ENCODE peak calls at places on chromosome 2, in four cellular contexts. One of them, this sample, is unnamed.

GRCh38 chr2:241002275-241003046 is 4.0 kb downstream of the SNED1 start:
- DNase-seq in K562: no peak
- DNase-seq in H1: no peak
- DNase-seq in HepG2: no peak
- DNase-seq in this sample: no peak

GRCh38 chr2:237184192-237184922 is 98.7 kb downstream of the COPS8 start:
- DNase-seq in K562: no peak
- DNase-seq in H1: no peak
- DNase-seq in HepG2: no peak
- DNase-seq in this sample: no peak

GRCh38 chr2:192090878-192091277 is 103.9 kb downstream of the TMEFF2 start:
- DNase-seq in K562: no peak
- DNase-seq in H1: no peak
- DNase-seq in HepG2: no peak
- DNase-seq in this sample: no peak

GRCh38 chr2:76861708-76862107 is 660.5 kb downstream of the LRRTM4 start:
- DNase-seq in K562: no peak
- DNase-seq in H1: no peak
- DNase-seq in HepG2: no peak
- DNase-seq in this sample: no peak

GRCh38 chr2:10536569-10537133 is 88.5 kb upstream of the ODC1 start:
- DNase-seq in K562: no peak
- DNase-seq in H1: no peak
- DNase-seq in HepG2: no peak
- DNase-seq in this sample: no peak

GRCh38 chr2:128776461-128776971 is 457.8 kb upstream of the HS6ST1 start:
- DNase-seq in K562: no peak
- DNase-seq in H1: no peak
- DNase-seq in HepG2: no peak
- DNase-seq in this sample: no peak

GRCh38 chr2:74867841-74868658 is 34.1 kb downstream of the HK2 start:
- DNase-seq in K562: no peak
- DNase-seq in H1: no peak
- DNase-seq in HepG2: no peak
- DNase-seq in this sample: no peak

GRCh38 chr2:212299943-212300342 is 238.7 kb downstream of the ERBB4 start:
- DNase-seq in K562: no peak
- DNase-seq in H1: no peak
- DNase-seq in HepG2: no peak
- DNase-seq in this sample: no peak

GRCh38 chr2:154952346-154953010 is 254.0 kb downstream of the KCNJ3 start:
- DNase-seq in K562: no peak
- DNase-seq in H1: no peak
- DNase-seq in HepG2: no peak
- DNase-seq in this sample: no peak

GRCh38 chr2:234559609-234560008 is 62.7 kb upstream of the ARL4C start:
- DNase-seq in K562: no peak
- DNase-seq in H1: no peak
- DNase-seq in HepG2: no peak
- DNase-seq in this sample: no peak

GRCh38 chr2:120552800-120553471 is 182.7 kb upstream of the GLI2 start:
- DNase-seq in K562: peak
- DNase-seq in H1: peak
- DNase-seq in HepG2: peak
- DNase-seq in this sample: peak

GRCh38 chr2:172819943-172820342 is 84.3 kb downstream of the RAPGEF4 start:
- DNase-seq in K562: no peak
- DNase-seq in H1: no peak
- DNase-seq in HepG2: no peak
- DNase-seq in this sample: no peak

GRCh38 chr2:193463016-193463415 is 1268.3 kb upstream of the TMEFF2 start:
- DNase-seq in K562: no peak
- DNase-seq in H1: no peak
- DNase-seq in HepG2: no peak
- DNase-seq in this sample: no peak

GRCh38 chr2:111656893-111657292 is 227.1 kb downstream of the ANAPC1 start:
- DNase-seq in K562: no peak
- DNase-seq in H1: no peak
- DNase-seq in HepG2: no peak
- DNase-seq in this sample: no peak

GRCh38 chr2:102301867-102302362 is 9.4 kb upstream of the IL1RL1 start:
- DNase-seq in K562: no peak
- DNase-seq in H1: peak
- DNase-seq in HepG2: no peak
- DNase-seq in this sample: peak

GRCh38 chr2:149994057-149994728 is 406.6 kb upstream of the MMADHC start:
- DNase-seq in K562: no peak
- DNase-seq in H1: no peak
- DNase-seq in HepG2: peak
- DNase-seq in this sample: no peak

GRCh38 chr2:100142393-100142792 is at the start of gene AFF3:
- DNase-seq in K562: no peak
- DNase-seq in H1: no peak
- DNase-seq in HepG2: no peak
- DNase-seq in this sample: no peak

GRCh38 chr2:89833780-89834117 is 1142.3 kb downstream of the RPIA start:
- DNase-seq in K562: no peak
- DNase-seq in H1: no peak
- DNase-seq in HepG2: no peak
- DNase-seq in this sample: peak

GRCh38 chr2:205850611-205851010 is 168.3 kb downstream of the NRP2 start:
- DNase-seq in K562: no peak
- DNase-seq in H1: no peak
- DNase-seq in HepG2: no peak
- DNase-seq in this sample: no peak

GRCh38 chr2:98761267-98761781 is 30.4 kb upstream of the MGAT4A start:
- DNase-seq in K562: no peak
- DNase-seq in H1: no peak
- DNase-seq in HepG2: peak
- DNase-seq in this sample: peak

GRCh38 chr2:98761909-98762308 is 31.0 kb upstream of the MGAT4A start:
- DNase-seq in K562: no peak
- DNase-seq in H1: no peak
- DNase-seq in HepG2: no peak
- DNase-seq in this sample: no peak

GRCh38 chr2:98763209-98763951 is 32.4 kb upstream of the MGAT4A start:
- DNase-seq in K562: no peak
- DNase-seq in H1: no peak
- DNase-seq in HepG2: no peak
- DNase-seq in this sample: no peak

GRCh38 chr2:98768765-98769476 is 38.0 kb upstream of the MGAT4A start:
- DNase-seq in K562: no peak
- DNase-seq in H1: no peak
- DNase-seq in HepG2: peak
- DNase-seq in this sample: peak

GRCh38 chr2:98764499-98764898 is 33.6 kb upstream of the MGAT4A start:
- DNase-seq in K562: no peak
- DNase-seq in H1: no peak
- DNase-seq in HepG2: no peak
- DNase-seq in this sample: no peak
- TF ChIP-seq MAX in K562: no peak
- TF ChIP-seq MAX in H1: no peak
- TF ChIP-seq MAX in HepG2: no peak
- TF ChIP-seq MAX in this sample: no peak

GRCh38 chr2:218422403-218423086 is 3.6 kb downstream of the VIL1 start:
- DNase-seq in K562: peak
- DNase-seq in H1: no peak
- DNase-seq in HepG2: no peak
- DNase-seq in this sample: no peak

GRCh38 chr2:218423584-218423983 is 4.7 kb downstream of the VIL1 start:
- DNase-seq in K562: no peak
- DNase-seq in H1: no peak
- DNase-seq in HepG2: no peak
- DNase-seq in this sample: no peak

GRCh38 chr2:218418717-218419458 is at the start of gene VIL1:
- DNase-seq in K562: peak
- DNase-seq in H1: no peak
- DNase-seq in HepG2: peak
- DNase-seq in this sample: no peak

GRCh38 chr2:218419630-218420216 is 800 bp downstream of the VIL1 start:
- DNase-seq in K562: no peak
- DNase-seq in H1: no peak
- DNase-seq in HepG2: no peak
- DNase-seq in this sample: no peak

DNA sequence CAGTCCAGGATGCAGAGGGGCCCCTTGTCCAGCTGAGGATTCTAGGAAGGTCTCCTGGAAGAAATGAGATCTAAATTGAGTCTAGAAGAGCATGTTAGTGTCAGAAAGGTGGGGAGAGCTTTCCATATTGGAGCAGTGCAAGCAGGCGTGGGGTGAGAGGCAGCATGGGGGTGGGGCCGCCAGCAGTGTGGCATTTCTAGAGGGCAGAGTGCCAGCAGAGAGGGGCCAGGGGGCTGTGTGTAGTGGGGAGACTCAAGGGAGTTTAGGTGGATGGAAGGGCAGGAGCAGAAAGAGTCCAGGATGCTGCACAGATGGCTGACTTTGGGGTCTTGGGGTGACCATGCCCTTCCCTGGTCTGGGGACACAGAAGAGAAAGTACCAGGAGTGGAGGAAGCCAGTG is 2.1 kb downstream of the VIL1 start:
- DNase-seq in K562: no peak
- DNase-seq in H1: no peak
- DNase-seq in HepG2: no peak
- DNase-seq in this sample: no peak
- H3K9ac ChIP-seq in K562: peak
- H3K9ac ChIP-seq in H1: no peak
- H3K9ac ChIP-seq in HepG2: no peak
- H3K9ac ChIP-seq in this sample: no peak

GRCh38 chr2:18436408-18437077 is 123.9 kb downstream of the RDH14 start:
- DNase-seq in K562: no peak
- DNase-seq in H1: no peak
- DNase-seq in HepG2: no peak
- DNase-seq in this sample: peak

GRCh38 chr2:18437909-18438308 is 122.5 kb downstream of the RDH14 start:
- DNase-seq in K562: no peak
- DNase-seq in H1: no peak
- DNase-seq in HepG2: no peak
- DNase-seq in this sample: no peak

GRCh38 chr2:18433872-18434271 is 126.6 kb downstream of the RDH14 start:
- DNase-seq in K562: no peak
- DNase-seq in H1: no peak
- DNase-seq in HepG2: no peak
- DNase-seq in this sample: no peak

GRCh38 chr2:18432999-18433398 is 127.5 kb downstream of the RDH14 start:
- DNase-seq in K562: no peak
- DNase-seq in H1: no peak
- DNase-seq in HepG2: no peak
- DNase-seq in this sample: no peak

GRCh38 chr2:18435425-18436037 is 124.9 kb downstream of the RDH14 start:
- DNase-seq in K562: no peak
- DNase-seq in H1: no peak
- DNase-seq in HepG2: peak
- DNase-seq in this sample: peak
- TF ChIP-seq JUN in K562: no peak
- TF ChIP-seq JUN in H1: no peak
- TF ChIP-seq JUN in HepG2: no peak
- TF ChIP-seq JUN in this sample: no peak

GRCh38 chr2:84290537-84290936 is 168.5 kb downstream of the SUCLG1 start:
- DNase-seq in K562: peak
- DNase-seq in H1: no peak
- DNase-seq in HepG2: no peak
- DNase-seq in this sample: no peak

GRCh38 chr2:84285056-84285747 is 173.9 kb downstream of the SUCLG1 start:
- DNase-seq in K562: peak
- DNase-seq in H1: no peak
- DNase-seq in HepG2: no peak
- DNase-seq in this sample: no peak

GRCh38 chr2:84286878-84287277 is 172.2 kb downstream of the SUCLG1 start:
- DNase-seq in K562: no peak
- DNase-seq in H1: no peak
- DNase-seq in HepG2: no peak
- DNase-seq in this sample: no peak

GRCh38 chr2:84292545-84292944 is 166.5 kb downstream of the SUCLG1 start:
- DNase-seq in K562: no peak
- DNase-seq in H1: no peak
- DNase-seq in HepG2: no peak
- DNase-seq in this sample: no peak

DNA sequence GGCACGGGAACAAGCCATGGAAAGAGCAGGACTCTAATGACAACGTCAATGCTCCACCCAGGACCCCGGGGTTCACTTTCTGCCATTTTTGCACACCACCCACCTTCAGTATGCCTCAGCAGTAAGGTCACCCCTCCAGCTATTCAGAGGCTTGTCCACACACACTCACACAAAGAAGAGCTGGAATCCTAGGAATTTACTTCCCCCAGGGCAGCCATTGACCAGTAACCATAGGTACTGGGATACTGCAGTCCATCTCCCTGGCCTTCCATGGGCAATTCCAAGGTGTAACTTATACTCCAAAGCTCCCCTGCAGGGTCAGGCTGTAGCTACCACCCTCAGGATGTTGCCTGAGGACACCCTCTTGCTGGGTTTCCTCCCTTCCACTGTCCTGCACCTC is 170.7 kb downstream of the SUCLG1 start:
- DNase-seq in K562: no peak
- DNase-seq in H1: no peak
- DNase-seq in HepG2: no peak
- DNase-seq in this sample: no peak
- TF ChIP-seq MAX in K562: no peak
- TF ChIP-seq MAX in H1: no peak
- TF ChIP-seq MAX in HepG2: no peak
- TF ChIP-seq MAX in this sample: no peak

GRCh38 chr2:219169950-219170654 is at the start of gene SLC23A3:
- DNase-seq in K562: no peak
- DNase-seq in H1: no peak
- DNase-seq in HepG2: no peak
- DNase-seq in this sample: no peak
- H3K9ac ChIP-seq in K562: peak
- H3K9ac ChIP-seq in H1: no peak
- H3K9ac ChIP-seq in HepG2: no peak
- H3K9ac ChIP-seq in this sample: no peak

DNA sequence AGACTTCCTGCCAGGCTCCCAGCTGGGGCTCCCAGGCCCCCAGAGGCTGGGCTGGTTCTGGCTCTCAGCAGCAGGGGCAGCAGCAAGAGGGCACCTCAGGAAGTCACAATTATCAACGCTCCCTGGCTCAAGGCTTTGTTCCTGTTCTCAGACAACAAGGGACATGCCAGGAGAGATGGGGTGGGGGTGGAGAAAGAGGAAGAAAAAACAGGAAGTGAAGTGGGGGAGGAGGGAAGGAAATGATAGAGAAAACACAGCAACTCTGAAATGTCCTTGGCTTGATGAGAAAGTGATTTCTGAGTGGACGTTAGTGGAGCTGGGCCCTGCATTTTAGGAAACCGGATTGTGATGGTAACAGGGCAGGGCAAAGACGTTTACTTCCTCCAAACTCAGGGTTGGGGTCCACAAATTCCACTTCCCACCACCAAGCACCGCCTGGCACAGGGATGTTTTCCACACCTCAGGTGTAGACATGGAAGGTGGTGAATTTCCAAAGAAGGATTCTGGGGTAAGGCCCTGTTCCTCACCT is 40.4 kb downstream of the CYRIA start:
- DNase-seq in K562: no peak
- DNase-seq in H1: no peak
- DNase-seq in HepG2: no peak
- DNase-seq in this sample: peak
- TF ChIP-seq JUN in K562: no peak
- TF ChIP-seq JUN in H1: no peak
- TF ChIP-seq JUN in HepG2: no peak
- TF ChIP-seq JUN in this sample: no peak

This sample was measured in endothelial cell of umbilical vein.